ENCODE peak calls at places on chromosome 5, in six cellular contexts. H is lung, S is PC-3, N is transverse colon, C is spleen, D is heart left ventricle. R is an unnamed sample. For H3K4me1, the result is how much of the 10 kb centered on the place peaks cover.

GRCh38 chr5:107576736-107577440 is 93.8 kb downstream of the EFNA5 start:
- DNase-seq in H (no peak), S (peak), N (no peak), C (no peak), D (no peak), R (no peak)

GRCh38 chr5:77337716-77338115 is 127.2 kb downstream of the PDE8B start:
- DNase-seq in H (no peak), S (no peak), N (no peak), C (no peak), D (no peak), R (no peak)

GRCh38 chr5:150600951-150601773 is 39.3 kb upstream of the SYNPO start:
- DNase-seq in H (no peak), S (no peak), N (no peak), C (peak), D (no peak), R (no peak)

GRCh38 chr5:31809037-31809910 is 170.3 kb downstream of the PDZD2 start:
- DNase-seq in H (peak), S (peak), N (peak), C (no peak), D (peak), R (no peak)

GRCh38 chr5:170737591-170737990 is 45.9 kb upstream of the GABRP start:
- DNase-seq in H (no peak), S (no peak), N (no peak), C (no peak), D (no peak), R (no peak)

GRCh38 chr5:126486332-126486731 is 63.1 kb downstream of the GRAMD2B start:
- DNase-seq in H (no peak), S (no peak), N (no peak), C (no peak), D (no peak), R (no peak)

GRCh38 chr5:142611154-142611553 is 74.7 kb downstream of the FGF1 start:
- DNase-seq in H (peak), S (peak), N (peak), C (no peak), D (peak), R (peak)

GRCh38 chr5:176413709-176414191 is 2.6 kb downstream of the CLTB start:
- DNase-seq in H (no peak), S (no peak), N (no peak), C (no peak), D (no peak), R (no peak)

GRCh38 chr5:102807878-102808502 is 52.9 kb downstream of the PAM start:
- DNase-seq in H (no peak), S (no peak), N (peak), C (no peak), D (no peak), R (no peak)

GRCh38 chr5:76990899-76991475 is 38.1 kb downstream of the CRHBP start:
- DNase-seq in H (no peak), S (no peak), N (no peak), C (no peak), D (no peak), R (no peak)

GRCh38 chr5:146924132-146924531 is 45.6 kb upstream of the PPP2R2B start:
- DNase-seq in H (no peak), S (no peak), N (no peak), C (no peak), D (no peak), R (no peak)

GRCh38 chr5:54845567-54845941 is 139.8 kb downstream of the ESM1 start:
- DNase-seq in H (no peak), S (peak), N (no peak), C (no peak), D (no peak), R (no peak)

GRCh38 chr5:177310757-177311173 is 933 bp downstream of the MXD3 start:
- DNase-seq in H (no peak), S (peak), N (peak), C (peak), D (peak), R (no peak)

GRCh38 chr5:93578179-93578812 is 2.7 kb downstream of the NR2F1-AS1 start:
- DNase-seq in H (no peak), S (no peak), N (no peak), C (no peak), D (no peak), R (no peak)

GRCh38 chr5:133390416-133391155 is 221.8 kb downstream of the FSTL4 start:
- DNase-seq in H (no peak), S (no peak), N (no peak), C (no peak), D (no peak), R (no peak)

GRCh38 chr5:21806943-21807342 is 1046.2 kb downstream of the CDH12 start:
- DNase-seq in H (no peak), S (peak), N (no peak), C (no peak), D (no peak), R (no peak)

GRCh38 chr5:55407059-55407684 is 99.4 kb downstream of the MTREX start:
- DNase-seq in H (no peak), S (peak), N (no peak), C (no peak), D (no peak), R (peak)

GRCh38 chr5:60597570-60597969 is 102.4 kb downstream of the DEPDC1B start:
- DNase-seq in H (no peak), S (no peak), N (no peak), C (no peak), D (no peak), R (no peak)

GRCh38 chr5:6450235-6450860 is 1.7 kb downstream of the UBE2QL1 start:
- DNase-seq in H (no peak), S (no peak), N (no peak), C (no peak), D (no peak), R (no peak)

GRCh38 chr5:138111937-138112336 is 27.3 kb downstream of the NME5 start:
- DNase-seq in H (no peak), S (peak), N (no peak), C (no peak), D (no peak), R (no peak)

GRCh38 chr5:53071738-53072137 is 37.8 kb downstream of the MOCS2 start:
- DNase-seq in H (no peak), S (no peak), N (no peak), C (no peak), D (no peak), R (no peak)

GRCh38 chr5:151686673-151687378 is at the start of gene SPARC:
- DNase-seq in H (peak), S (no peak), N (peak), C (no peak), D (peak), R (no peak)

GRCh38 chr5:82183828-82184227 is 94.3 kb downstream of the RPS23 start:
- DNase-seq in H (no peak), S (peak), N (no peak), C (no peak), D (no peak), R (no peak)

DNA sequence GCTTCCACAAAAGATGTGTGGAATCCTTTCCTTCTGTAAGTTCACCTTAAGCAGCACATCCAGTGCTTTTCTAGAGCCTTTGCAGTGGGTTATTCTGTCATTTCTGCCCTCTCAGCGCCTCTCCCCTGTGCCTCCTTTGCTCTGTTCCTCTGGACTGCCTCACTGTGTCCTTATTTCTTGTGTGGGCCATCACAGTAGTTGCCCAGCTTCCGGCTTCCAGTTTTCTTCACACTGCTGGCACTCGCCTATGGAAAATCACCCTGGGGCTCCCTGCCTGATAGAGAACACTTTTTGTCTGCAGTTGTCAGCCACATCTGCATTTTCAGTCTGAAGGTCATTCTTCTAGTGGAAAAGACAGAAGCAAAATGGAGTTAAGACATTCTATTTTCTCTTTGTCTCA is 64.0 kb upstream of the ZNF608 start:
- DNase-seq in H (no peak), S (no peak), N (no peak), C (no peak), D (no peak), R (no peak)
- H3K27ac ChIP-seq in H (no peak), S (no peak), N (no peak), C (no peak), D (no peak), R (no peak)

DNA sequence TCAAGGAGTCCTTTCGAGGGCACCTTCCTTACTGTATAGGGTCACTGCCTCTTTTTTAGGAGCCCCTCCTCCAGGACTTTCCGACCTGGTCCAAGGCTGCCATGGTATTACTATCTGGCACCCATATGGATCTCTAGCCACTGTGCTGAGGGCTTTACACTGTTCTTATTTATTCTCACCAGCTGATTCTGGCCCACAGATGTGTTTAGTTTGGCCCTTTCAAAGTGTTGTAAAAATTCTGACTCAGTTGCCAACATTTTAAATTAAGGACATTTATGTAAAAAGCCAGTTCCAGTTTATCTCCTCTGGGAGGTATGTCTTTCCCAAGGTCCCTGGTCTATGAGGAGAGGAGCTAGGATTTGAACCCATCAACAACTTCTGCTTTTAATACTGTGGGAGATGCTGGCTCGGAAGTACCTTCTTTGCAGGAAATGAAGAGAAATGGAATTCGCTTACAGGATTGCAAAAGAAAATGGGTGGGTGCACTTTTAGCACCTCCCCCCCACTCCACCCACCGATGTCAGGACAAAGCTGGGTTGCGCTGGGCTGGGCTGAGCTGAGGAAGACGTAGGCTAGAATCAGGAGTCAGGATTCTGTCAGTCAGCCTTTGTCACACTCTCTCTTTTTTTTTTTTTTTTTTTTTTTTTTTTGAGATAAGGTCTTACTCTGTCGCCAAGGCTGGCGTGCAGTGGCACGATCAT is 7.8 kb downstream of the JADE2 start:
- DNase-seq in H (no peak), S (no peak), N (no peak), C (peak), D (peak), R (no peak)
- H3K4me1 ChIP-seq in H (under half), S (under half), N (under half), C (half or more), D (half or more), R (half or more)

GRCh38 chr5:68086857-68087256 is 128.7 kb upstream of the PIK3R1 start:
- DNase-seq in H (no peak), S (no peak), N (peak), C (no peak), D (peak), R (no peak)
- H3K4me3 ChIP-seq in H (no peak), S (no peak), N (no peak), C (no peak), D (no peak), R (no peak)

GRCh38 chr5:156595132-156595787 is 254.8 kb upstream of the PPP1R2B start:
- DNase-seq in H (peak), S (no peak), N (no peak), C (no peak), D (peak), R (no peak)
- H3K27ac ChIP-seq in H (peak), S (no peak), N (peak), C (no peak), D (peak), R (no peak)